ENCODE peak calls at places on chromosomes 16 and 17, in six cellular contexts. H, L, P, O, A and K are unnamed samples.

GRCh38 chr16:68416057-68417046 is 32.0 kb downstream of the SMPD3 start:
- DNase-seq in L (no peak), A (no peak), O (no peak), P (peak; percentile 27), H (no peak), K (no peak)

GRCh38 chr16:53507464-53508180 is 4.6 kb upstream of the AKTIP start:
- DNase-seq in A (no peak), H (no peak), O (no peak), L (no peak), P (no peak), K (no peak)

GRCh38 chr17:69975808-69976207 is 99.2 kb upstream of the KCNJ16 start:
- DNase-seq in O (no peak), A (no peak), P (no peak), L (no peak), H (no peak), K (no peak)

GRCh38 chr17:73707358-73707757 is 63.1 kb upstream of the SDK2 start:
- DNase-seq in O (no peak), H (no peak), A (no peak), P (no peak), L (no peak), K (no peak)

GRCh38 chr17:80379348-80379747 is 35.6 kb upstream of the ENDOV start:
- DNase-seq in A (no peak), P (no peak), L (no peak), O (no peak), H (no peak), K (no peak)

GRCh38 chr17:81340606-81341346 is 45.7 kb upstream of the SLC38A10 start:
- DNase-seq in A (no peak), O (no peak), P (no peak), L (peak; percentile 34), H (no peak), K (no peak)

GRCh38 chr16:4801962-4802658 is at the start of gene ROGDI:
- DNase-seq in O (peak; percentile 58), H (no peak), L (peak; percentile 40), A (peak; percentile 49), P (peak; percentile 75), K (peak; percentile 76)

GRCh38 chr17:77148109-77148958 is 7.6 kb downstream of the SEC14L1 start:
- DNase-seq in P (no peak), O (no peak), L (no peak), H (no peak), A (no peak), K (no peak)

GRCh38 chr17:8696951-8697745 is 47.5 kb downstream of the CCDC42 start:
- DNase-seq in O (no peak), P (no peak), L (peak; percentile 91), A (no peak), H (no peak), K (peak; percentile 90)

GRCh38 chr17:79560527-79560926 is 50.3 kb downstream of the RBFOX3 start:
- DNase-seq in O (no peak), H (no peak), P (no peak), A (no peak), L (no peak), K (peak; percentile 61)

GRCh38 chr17:9837551-9838471 is 12.1 kb downstream of the GLP2R start:
- DNase-seq in H (peak; percentile 30), A (no peak), O (no peak), P (no peak), L (peak; percentile 89), K (no peak)

GRCh38 chr17:78852709-78853111 is 12.1 kb upstream of the USP36 start:
- DNase-seq in O (no peak), H (no peak), A (no peak), P (no peak), L (no peak), K (no peak)

GRCh38 chr17:43477832-43478634 is 5.7 kb upstream of the DHX8 start:
- DNase-seq in L (no peak), H (no peak), A (no peak), O (peak; percentile 96), P (peak; percentile 87), K (no peak)

GRCh38 chr16:19644877-19645276 is 73.2 kb downstream of the KNOP1 start:
- DNase-seq in O (no peak), L (peak; percentile 44), P (no peak), A (no peak), H (peak; percentile 66), K (peak; percentile 50)

GRCh38 chr16:47732122-47732805 is 271.1 kb downstream of the PHKB start:
- DNase-seq in O (no peak), P (no peak), L (peak; percentile 95), H (peak; percentile 55), A (no peak), K (no peak)

GRCh38 chr16:82761236-82761635 is 134.5 kb downstream of the CDH13 start:
- DNase-seq in A (no peak), H (peak; percentile 58), O (no peak), P (no peak), L (peak; percentile 87), K (peak; percentile 93)

GRCh38 chr17:57400648-57401047 is 144.3 kb downstream of the MSI2 start:
- DNase-seq in P (no peak), A (no peak), H (no peak), O (no peak), L (peak; percentile 55), K (no peak)

GRCh38 chr16:23691483-23692189 is 12.9 kb downstream of the PLK1 start:
- DNase-seq in H (peak; percentile 84), L (peak; percentile 34), O (no peak), P (no peak), A (no peak), K (peak; percentile 48)

GRCh38 chr17:5870231-5870953 is 199.8 kb upstream of the WSCD1 start:
- DNase-seq in P (no peak), H (no peak), A (no peak), O (no peak), L (no peak), K (no peak)

GRCh38 chr17:82984751-82985435 is 94.5 kb upstream of the METRNL start:
- DNase-seq in O (no peak), H (no peak), P (no peak), A (no peak), L (no peak), K (no peak)

GRCh38 chr16:89784409-89784808 is 32.0 kb downstream of the FANCA start:
- DNase-seq in H (no peak), L (no peak), A (no peak), O (no peak), P (no peak), K (no peak)

GRCh38 chr17:48541574-48542113 is 3.3 kb downstream of the HOXB2 start:
- DNase-seq in P (peak; percentile 48), H (no peak), O (no peak), A (no peak), L (peak; percentile 63), K (peak; percentile 81)

GRCh38 chr17:72945468-72945867 is 147.0 kb downstream of the SLC39A11 start:
- DNase-seq in L (no peak), P (peak; percentile 37), O (no peak), A (no peak), H (no peak), K (no peak)

GRCh38 chr16:82396509-82396908 is 226.5 kb upstream of the MPHOSPH6 start:
- DNase-seq in A (no peak), H (no peak), L (no peak), O (no peak), P (no peak), K (no peak)

GRCh38 chr16:85144026-85144915 is 32.0 kb upstream of the CIBAR2 start:
- DNase-seq in H (no peak), A (no peak), O (no peak), L (no peak), P (no peak), K (no peak)